ENCODE peak calls at places on chromosome 21, in five cellular contexts. One of them, this sample, is unnamed.

GRCh38 chr21:18499761-18500376 is 96.3 kb upstream of the TMPRSS15 start:
- DNase-seq in uterus: no peak
- DNase-seq in ovary: no peak
- DNase-seq in IMR-90: peak; percentile 13
- DNase-seq in tibial nerve: peak; percentile 28
- DNase-seq in this sample: peak; percentile 48

GRCh38 chr21:44454058-44454457 is 1.3 kb upstream of the LRRC3 start:
- DNase-seq in ovary: no peak
- DNase-seq in IMR-90: no peak
- DNase-seq in uterus: no peak
- DNase-seq in tibial nerve: no peak
- DNase-seq in this sample: no peak

GRCh38 chr21:33380483-33380998 is 22.7 kb upstream of the IFNGR2 start:
- DNase-seq in IMR-90: peak; percentile 96
- DNase-seq in tibial nerve: peak; percentile 82
- DNase-seq in uterus: peak; percentile 84
- DNase-seq in ovary: peak; percentile 80
- DNase-seq in this sample: peak; percentile 33

GRCh38 chr21:27571706-27572105 is 604.8 kb upstream of the ADAMTS5 start:
- DNase-seq in IMR-90: peak; percentile 81
- DNase-seq in tibial nerve: no peak
- DNase-seq in uterus: no peak
- DNase-seq in ovary: no peak
- DNase-seq in this sample: no peak

GRCh38 chr21:39630191-39630591 is 17.5 kb downstream of the B3GALT5 start:
- DNase-seq in ovary: no peak
- DNase-seq in IMR-90: peak; percentile 25
- DNase-seq in uterus: no peak
- DNase-seq in tibial nerve: no peak
- DNase-seq in this sample: no peak

GRCh38 chr21:38282921-38283320 is 26.1 kb downstream of the KCNJ15 start:
- DNase-seq in tibial nerve: no peak
- DNase-seq in ovary: no peak
- DNase-seq in uterus: no peak
- DNase-seq in IMR-90: peak; percentile 50
- DNase-seq in this sample: no peak

GRCh38 chr21:27206368-27206982 is 239.6 kb upstream of the ADAMTS5 start:
- DNase-seq in ovary: no peak
- DNase-seq in tibial nerve: no peak
- DNase-seq in IMR-90: peak; percentile 18
- DNase-seq in uterus: no peak
- DNase-seq in this sample: no peak

GRCh38 chr21:38505654-38506523 is 7.6 kb upstream of the ERG start:
- DNase-seq in tibial nerve: no peak
- DNase-seq in IMR-90: peak; percentile 71
- DNase-seq in uterus: no peak
- DNase-seq in ovary: peak; percentile 45
- DNase-seq in this sample: peak; percentile 49

GRCh38 chr21:36338975-36339374 is 19.0 kb downstream of the MORC3 start:
- DNase-seq in uterus: no peak
- DNase-seq in ovary: no peak
- DNase-seq in tibial nerve: no peak
- DNase-seq in IMR-90: no peak
- DNase-seq in this sample: no peak

GRCh38 chr21:38170283-38170682 is 86.5 kb upstream of the KCNJ15 start:
- DNase-seq in uterus: no peak
- DNase-seq in IMR-90: peak; percentile 12
- DNase-seq in ovary: no peak
- DNase-seq in tibial nerve: no peak
- DNase-seq in this sample: no peak

GRCh38 chr21:36079010-36079649 is 9.3 kb downstream of the CBR1 start:
- DNase-seq in IMR-90: no peak
- DNase-seq in tibial nerve: no peak
- DNase-seq in uterus: no peak
- DNase-seq in ovary: no peak
- DNase-seq in this sample: no peak

GRCh38 chr21:33021667-33022066 is 4.1 kb upstream of the OLIG2 start:
- DNase-seq in ovary: no peak
- DNase-seq in IMR-90: no peak
- DNase-seq in uterus: no peak
- DNase-seq in tibial nerve: no peak
- DNase-seq in this sample: no peak

GRCh38 chr21:19510653-19511052 is 1107.1 kb upstream of the TMPRSS15 start:
- DNase-seq in uterus: no peak
- DNase-seq in ovary: no peak
- DNase-seq in tibial nerve: no peak
- DNase-seq in IMR-90: no peak
- DNase-seq in this sample: peak; percentile 33

GRCh38 chr21:43854773-43855633 is 10.0 kb upstream of the AGPAT3 start:
- DNase-seq in tibial nerve: no peak
- DNase-seq in IMR-90: no peak
- DNase-seq in ovary: no peak
- DNase-seq in uterus: no peak
- DNase-seq in this sample: peak; percentile 96

GRCh38 chr21:36320421-36321324 is 676 bp downstream of the MORC3 start:
- DNase-seq in ovary: peak; percentile 70
- DNase-seq in tibial nerve: peak; percentile 42
- DNase-seq in IMR-90: peak; percentile 73
- DNase-seq in uterus: no peak
- DNase-seq in this sample: peak; percentile 99

GRCh38 chr21:14943636-14944035 is 121.2 kb downstream of the NRIP1 start:
- DNase-seq in tibial nerve: no peak
- DNase-seq in IMR-90: peak; percentile 49
- DNase-seq in uterus: no peak
- DNase-seq in ovary: no peak
- DNase-seq in this sample: no peak

GRCh38 chr21:29230541-29231275 is 68.0 kb upstream of the BACH1 start:
- DNase-seq in IMR-90: no peak
- DNase-seq in uterus: no peak
- DNase-seq in ovary: no peak
- DNase-seq in tibial nerve: no peak
- DNase-seq in this sample: no peak

GRCh38 chr21:38244885-38245869 is 11.6 kb upstream of the KCNJ15 start:
- DNase-seq in IMR-90: peak; percentile 98
- DNase-seq in ovary: no peak
- DNase-seq in uterus: no peak
- DNase-seq in tibial nerve: no peak
- DNase-seq in this sample: no peak

GRCh38 chr21:20968391-20968790 is 29.8 kb upstream of the NCAM2 start:
- DNase-seq in ovary: no peak
- DNase-seq in IMR-90: no peak
- DNase-seq in tibial nerve: no peak
- DNase-seq in uterus: no peak
- DNase-seq in this sample: no peak

GRCh38 chr21:29145354-29145782 is 14.9 kb downstream of the MAP3K7CL start:
- DNase-seq in tibial nerve: no peak
- DNase-seq in IMR-90: peak; percentile 95
- DNase-seq in uterus: no peak
- DNase-seq in ovary: no peak
- DNase-seq in this sample: no peak

GRCh38 chr21:41444703-41445464 is 18.8 kb downstream of the MX1 start:
- DNase-seq in IMR-90: no peak
- DNase-seq in tibial nerve: no peak
- DNase-seq in uterus: no peak
- DNase-seq in ovary: no peak
- DNase-seq in this sample: no peak

GRCh38 chr21:33099131-33099530 is 29.2 kb downstream of the OLIG1 start:
- DNase-seq in ovary: no peak
- DNase-seq in IMR-90: no peak
- DNase-seq in uterus: no peak
- DNase-seq in tibial nerve: no peak
- DNase-seq in this sample: no peak

GRCh38 chr21:15080504-15080903 is 15.7 kb upstream of the NRIP1 start:
- DNase-seq in IMR-90: no peak
- DNase-seq in uterus: no peak
- DNase-seq in ovary: no peak
- DNase-seq in tibial nerve: no peak
- DNase-seq in this sample: peak; percentile 54

GRCh38 chr21:29718081-29718815 is 221.5 kb downstream of the GRIK1 start:
- DNase-seq in tibial nerve: no peak
- DNase-seq in IMR-90: peak; percentile 34
- DNase-seq in ovary: no peak
- DNase-seq in uterus: no peak
- DNase-seq in this sample: no peak

GRCh38 chr21:21163904-21164303 is 165.7 kb downstream of the NCAM2 start:
- DNase-seq in tibial nerve: peak; percentile 24
- DNase-seq in ovary: peak; percentile 19
- DNase-seq in uterus: no peak
- DNase-seq in IMR-90: peak; percentile 82
- DNase-seq in this sample: peak; percentile 61

GRCh38 chr21:17732306-17732705 is 86.8 kb downstream of the C21orf91 start:
- DNase-seq in IMR-90: peak; percentile 5
- DNase-seq in ovary: no peak
- DNase-seq in uterus: no peak
- DNase-seq in tibial nerve: no peak
- DNase-seq in this sample: no peak

GRCh38 chr21:41802684-41803083 is 35.8 kb upstream of the RIPK4 start:
- DNase-seq in uterus: peak; percentile 72
- DNase-seq in ovary: peak; percentile 67
- DNase-seq in IMR-90: no peak
- DNase-seq in tibial nerve: peak; percentile 58
- DNase-seq in this sample: no peak

GRCh38 chr21:36194024-36194423 is 37.4 kb downstream of the DOP1B start:
- DNase-seq in uterus: no peak
- DNase-seq in tibial nerve: no peak
- DNase-seq in IMR-90: no peak
- DNase-seq in ovary: no peak
- DNase-seq in this sample: no peak

GRCh38 chr21:38495242-38495641 is 3.0 kb downstream of the ERG start:
- DNase-seq in tibial nerve: no peak
- DNase-seq in uterus: no peak
- DNase-seq in IMR-90: no peak
- DNase-seq in ovary: no peak
- DNase-seq in this sample: no peak

GRCh38 chr21:16709866-16710550 is 802.8 kb upstream of the CXADR start:
- DNase-seq in ovary: peak; percentile 51
- DNase-seq in tibial nerve: no peak
- DNase-seq in uterus: peak; percentile 44
- DNase-seq in IMR-90: peak; percentile 77
- DNase-seq in this sample: no peak

GRCh38 chr21:38818336-38818723 is 12.6 kb downstream of the ETS2 start:
- DNase-seq in ovary: no peak
- DNase-seq in tibial nerve: no peak
- DNase-seq in IMR-90: no peak
- DNase-seq in uterus: no peak
- DNase-seq in this sample: no peak

GRCh38 chr21:29208044-29208665 is 77.7 kb downstream of the MAP3K7CL start:
- DNase-seq in tibial nerve: no peak
- DNase-seq in ovary: no peak
- DNase-seq in IMR-90: no peak
- DNase-seq in uterus: no peak
- DNase-seq in this sample: no peak

GRCh38 chr21:20649231-20649630 is 349.0 kb upstream of the NCAM2 start:
- DNase-seq in ovary: no peak
- DNase-seq in tibial nerve: no peak
- DNase-seq in uterus: no peak
- DNase-seq in IMR-90: no peak
- DNase-seq in this sample: no peak

GRCh38 chr21:25569711-25570110 is 37.6 kb downstream of the MRPL39 start:
- DNase-seq in IMR-90: no peak
- DNase-seq in tibial nerve: no peak
- DNase-seq in ovary: no peak
- DNase-seq in uterus: no peak
- DNase-seq in this sample: no peak

GRCh38 chr21:25569084-25569483 is 38.2 kb downstream of the MRPL39 start:
- DNase-seq in ovary: no peak
- DNase-seq in tibial nerve: no peak
- DNase-seq in IMR-90: peak; percentile 56
- DNase-seq in uterus: no peak
- DNase-seq in this sample: no peak

GRCh38 chr21:25572895-25573310 is 34.4 kb downstream of the MRPL39 start:
- DNase-seq in tibial nerve: no peak
- DNase-seq in uterus: no peak
- DNase-seq in IMR-90: peak; percentile 59
- DNase-seq in ovary: no peak
- DNase-seq in this sample: no peak

GRCh38 chr21:25573409-25574206 is 33.7 kb downstream of the MRPL39 start:
- DNase-seq in ovary: no peak
- DNase-seq in IMR-90: peak; percentile 99
- DNase-seq in uterus: no peak
- DNase-seq in tibial nerve: no peak
- DNase-seq in this sample: peak; percentile 8

GRCh38 chr21:25571726-25572121 is 35.6 kb downstream of the MRPL39 start:
- DNase-seq in tibial nerve: no peak
- DNase-seq in IMR-90: no peak
- DNase-seq in ovary: no peak
- DNase-seq in uterus: no peak
- DNase-seq in this sample: no peak
- TF ChIP-seq POLR2A in tibial nerve: no peak
- TF ChIP-seq POLR2A in IMR-90: no peak
- TF ChIP-seq POLR2A in ovary: no peak
- TF ChIP-seq POLR2A in uterus: no peak
- TF ChIP-seq POLR2A in this sample: no peak

DNA sequence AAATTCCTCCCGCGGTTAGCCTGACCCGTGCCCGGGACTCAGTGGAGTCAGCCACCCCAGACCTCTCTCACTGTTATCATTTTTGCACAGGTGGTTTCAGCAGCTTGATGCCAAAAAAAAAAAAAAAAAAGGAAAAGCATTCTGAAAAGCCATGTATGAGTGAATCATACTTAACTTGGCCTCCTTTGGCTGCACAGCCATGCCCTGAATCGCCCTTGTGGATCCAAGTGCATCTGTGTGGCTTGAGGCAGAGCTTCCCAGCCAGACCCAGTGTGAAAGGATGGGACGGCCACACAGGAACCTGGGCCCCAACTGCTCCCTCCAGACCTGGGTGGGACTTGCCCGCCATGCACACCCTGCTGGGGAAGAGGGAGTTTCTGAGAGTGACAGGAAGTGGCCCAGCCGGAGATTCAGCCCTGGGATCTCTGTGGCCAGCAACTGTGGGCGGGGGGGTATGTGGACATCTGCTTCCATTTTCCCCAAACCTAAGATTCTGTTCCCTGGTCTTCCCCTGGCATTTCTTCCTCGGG is 8.6 kb downstream of the YBEY start:
- DNase-seq in IMR-90: peak; percentile 68
- DNase-seq in ovary: no peak
- DNase-seq in uterus: no peak
- DNase-seq in tibial nerve: no peak
- DNase-seq in this sample: peak; percentile 46
- TF ChIP-seq POLR2A in IMR-90: no peak
- TF ChIP-seq POLR2A in ovary: no peak
- TF ChIP-seq POLR2A in uterus: no peak
- TF ChIP-seq POLR2A in tibial nerve: no peak
- TF ChIP-seq POLR2A in this sample: no peak

GRCh38 chr21:42830456-42831455 is 48.6 kb downstream of the WDR4 start:
- DNase-seq in ovary: no peak
- DNase-seq in tibial nerve: no peak
- DNase-seq in IMR-90: no peak
- DNase-seq in uterus: no peak
- DNase-seq in this sample: peak; percentile 10
- TF ChIP-seq POLR2A in ovary: no peak
- TF ChIP-seq POLR2A in tibial nerve: no peak
- TF ChIP-seq POLR2A in IMR-90: no peak
- TF ChIP-seq POLR2A in uterus: no peak
- TF ChIP-seq POLR2A in this sample: no peak

GRCh38 chr21:31938330-31939301 is 65.8 kb downstream of the HUNK start:
- DNase-seq in IMR-90: no peak
- DNase-seq in tibial nerve: no peak
- DNase-seq in uterus: no peak
- DNase-seq in ovary: no peak
- DNase-seq in this sample: no peak
- TF ChIP-seq POLR2A in IMR-90: no peak
- TF ChIP-seq POLR2A in tibial nerve: no peak
- TF ChIP-seq POLR2A in uterus: no peak
- TF ChIP-seq POLR2A in ovary: no peak
- TF ChIP-seq POLR2A in this sample: no peak

GRCh38 chr21:34844924-34845238 is 176.1 kb downstream of the CLIC6 start:
- DNase-seq in uterus: no peak
- DNase-seq in IMR-90: no peak
- DNase-seq in ovary: no peak
- DNase-seq in tibial nerve: no peak
- DNase-seq in this sample: no peak
- TF ChIP-seq POLR2A in uterus: no peak
- TF ChIP-seq POLR2A in IMR-90: no peak
- TF ChIP-seq POLR2A in ovary: no peak
- TF ChIP-seq POLR2A in tibial nerve: no peak
- TF ChIP-seq POLR2A in this sample: no peak